ENCODE peak calls at places on chromosome 6, in six cellular contexts. D is choroid plexus epithelial cell; E is stimulated activated CD4-positive, alpha-beta T cell treated with anti-CD3 and anti-CD28 coated beads, TNF-alpha, amount 100 ng/mL, for 4 hours; P is iris pigment epithelial cell; K is NCI-H345; R is substantia nigra. Q is an unnamed sample.

GRCh38 chr6:134628154-134628553 is 310.2 kb upstream of the SGK1 start:
- DNase-seq in D (no peak), P (no peak), K (no peak), R (no peak), E (no peak), Q (no peak)

GRCh38 chr6:29653452-29654038 is 3.3 kb upstream of the MOG start:
- DNase-seq in D (peak), P (peak), R (peak), K (peak), E (no peak), Q (peak)

GRCh38 chr6:147699637-147700036 is 191.1 kb downstream of the SAMD5 start:
- DNase-seq in K (no peak), D (peak), R (no peak), P (peak), E (no peak), Q (no peak)

GRCh38 chr6:1592852-1593251 is 16.9 kb upstream of the FOXC1 start:
- DNase-seq in K (no peak), E (no peak), P (no peak), D (no peak), R (no peak), Q (no peak)

GRCh38 chr6:29974901-29975560 is 32.7 kb downstream of the HLA-A start:
- DNase-seq in K (no peak), R (no peak), P (no peak), E (no peak), D (no peak), Q (no peak)

GRCh38 chr6:150868759-150869158 is 3.3 kb downstream of the MTHFD1L start:
- DNase-seq in D (no peak), R (no peak), P (no peak), K (no peak), E (no peak), Q (no peak)

GRCh38 chr6:121647905-121648304 is 212.5 kb downstream of the GJA1 start:
- DNase-seq in R (no peak), E (no peak), K (no peak), D (peak), P (peak), Q (no peak)

GRCh38 chr6:129096651-129097290 is 213.8 kb downstream of the LAMA2 start:
- DNase-seq in R (no peak), P (no peak), K (no peak), E (no peak), D (no peak), Q (no peak)

GRCh38 chr6:12324096-12324495 is 33.9 kb downstream of the EDN1 start:
- DNase-seq in R (no peak), E (no peak), P (peak), D (peak), K (no peak), Q (no peak)

GRCh38 chr6:33885121-33886057 is 81.6 kb upstream of the MLN start:
- DNase-seq in K (no peak), D (no peak), R (no peak), E (no peak), P (peak), Q (no peak)

GRCh38 chr6:169141706-169142705 is 111.6 kb downstream of the THBS2 start:
- DNase-seq in E (no peak), D (no peak), R (peak), P (no peak), K (no peak), Q (no peak)

GRCh38 chr6:165298426-165298825 is 11.0 kb downstream of the C6orf118 start:
- DNase-seq in R (no peak), K (no peak), E (no peak), D (no peak), P (no peak), Q (no peak)

GRCh38 chr6:31462026-31462963 is 35.6 kb upstream of the MICB start:
- DNase-seq in R (no peak), E (no peak), D (peak), P (peak), K (no peak), Q (no peak)

GRCh38 chr6:37630281-37630799 is 67.3 kb downstream of the MDGA1 start:
- DNase-seq in R (no peak), D (peak), K (no peak), E (no peak), P (peak), Q (peak)

GRCh38 chr6:134217516-134218140 is 100.3 kb downstream of the SGK1 start:
- DNase-seq in R (no peak), K (no peak), E (no peak), D (no peak), P (no peak), Q (no peak)

Q was measured in occipital lobe.